ENCODE peak calls at places on chromosomes 3 and 15, in six cellular contexts. I is left colon; D is GDM1; R is astrocyte of the spinal cord; N is left lobe of liver; E is stimulated activated CD8-positive, alpha-beta memory T cell treated with anti-CD3 and anti-CD28 coated beads, Interleukin-12 subunit alpha, Interleukin-12 subunit beta, amount 100 ng/mL, for 1 hour. T is an unnamed sample.
A peak's percentile ranks its signal among the peaks of the same experiment; 100 is the strongest.

GRCh38 chr3:98623572-98624280 is 30.3 kb upstream of the CPOX start:
- DNase-seq in I (no peak), N (no peak), R (no peak), E (no peak), D (no peak), T (no peak)

GRCh38 chr3:101383156-101383575 is 62.8 kb upstream of the IMPG2 start:
- DNase-seq in E (no peak), R (no peak), I (no peak), D (no peak), N (no peak), T (no peak)

GRCh38 chr3:101453966-101454365 is 59.0 kb downstream of the SENP7 start:
- DNase-seq in N (no peak), D (no peak), R (no peak), I (no peak), E (no peak), T (no peak)

GRCh38 chr3:129003578-129004112 is 2.5 kb downstream of the EFCC1 start:
- DNase-seq in N (no peak), I (peak; percentile 71), R (no peak), D (no peak), E (no peak), T (peak; percentile 64)

GRCh38 chr3:10232138-10232537 is 16.1 kb upstream of the TATDN2 start:
- DNase-seq in R (no peak), N (no peak), I (no peak), D (no peak), E (no peak), T (no peak)

GRCh38 chr3:154122096-154122911 is 1.1 kb downstream of the ARHGEF26 start:
- DNase-seq in N (peak; percentile 51), E (no peak), R (no peak), D (no peak), I (peak; percentile 25), T (no peak)

GRCh38 chr3:46442591-46443530 is 21.8 kb downstream of the LTF start:
- DNase-seq in N (no peak), E (no peak), R (peak; percentile 44), I (no peak), D (peak; percentile 28), T (peak; percentile 27)

GRCh38 chr3:113532698-113533533 is 561 bp downstream of the SIDT1 start:
- DNase-seq in D (no peak), E (no peak), R (peak; percentile 3), I (no peak), N (no peak), T (peak; percentile 33)

GRCh38 chr3:194741916-194742315 is 56.2 kb downstream of the FAM43A start:
- DNase-seq in D (no peak), R (no peak), I (no peak), E (no peak), N (no peak), T (no peak)

GRCh38 chr15:59556405-59556804 is 55.2 kb upstream of the GCNT3 start:
- DNase-seq in N (no peak), I (no peak), R (no peak), D (no peak), E (no peak), T (no peak)

GRCh38 chr3:40877651-40878463 is 321.4 kb upstream of the CTNNB1 start:
- DNase-seq in R (peak; percentile 97), E (no peak), N (peak; percentile 78), I (peak; percentile 28), D (no peak), T (no peak)

GRCh38 chr3:14989943-14990753 is 42.8 kb downstream of the NR2C2 start:
- DNase-seq in R (peak; percentile 61), D (no peak), E (no peak), N (peak; percentile 81), I (no peak), T (no peak)

GRCh38 chr3:168865022-168865551 is 769.4 kb upstream of the GOLIM4 start:
- DNase-seq in R (peak; percentile 66), E (no peak), N (no peak), D (no peak), I (no peak), T (no peak)

GRCh38 chr3:77122610-77123009 is 82.7 kb downstream of the ROBO2 start:
- DNase-seq in I (no peak), E (no peak), D (no peak), N (no peak), R (no peak), T (no peak)

T was measured in CD4-positive, alpha-beta T cell.